ENCODE peak calls at places on chromosome 22, in ten cellular contexts. H is choroid plexus epithelial cell; S is ureter; I is activated CD4-positive, alpha-beta T cell treated with anti-CD3 and anti-CD28 coated beads, Interleukin-2, amount 10 ng/mL, durations not matched to agents 7 days and 5 days; N is germinal center; D is neural progenitor cell; V is activated naive CD8-positive, alpha-beta T cell treated with anti-CD3 and anti-CD28 coated beads, Interleukin-2, amount 10 ng/mL, durations not matched to agents 7 days and 5 days; L is astrocyte of the hippocampus; A is left cardiac atrium; U is activated gamma-delta T cell treated with Interleukin-2 at 50 U/mL for 16 hours. F is an unnamed sample.

GRCh38 chr22:42716221-42716620 is 4.4 kb downstream of the A4GALT start:
- DNase-seq in A (no peak), H (no peak), V (no peak), S (no peak), D (no peak), L (peak), U (no peak), I (no peak), N (no peak), F (no peak)

GRCh38 chr22:17172172-17172833 is 13.2 kb upstream of the HDHD5 start:
- DNase-seq in U (no peak), N (no peak), V (no peak), L (no peak), A (peak), I (no peak), D (no peak), S (no peak), H (no peak), F (no peak)

GRCh38 chr22:28923826-28924732 is 40.7 kb downstream of the ZNRF3 start:
- DNase-seq in I (no peak), U (no peak), V (no peak), N (no peak), D (no peak), A (peak), H (no peak), S (no peak), L (peak), F (no peak)

GRCh38 chr22:42792909-42793847 is 63.9 kb downstream of the ARFGAP3 start:
- DNase-seq in H (no peak), V (peak), N (no peak), A (peak), D (no peak), U (no peak), I (no peak), L (no peak), S (no peak), F (no peak)

GRCh38 chr22:26492220-26492619 is 8.5 kb downstream of the SRRD start:
- DNase-seq in D (no peak), N (no peak), U (no peak), V (no peak), S (no peak), H (no peak), I (no peak), A (no peak), L (no peak), F (no peak)

GRCh38 chr22:38981005-38981658 is 1.0 kb upstream of the APOBEC3B start:
- DNase-seq in L (no peak), I (no peak), S (no peak), H (no peak), A (no peak), V (no peak), N (peak), U (no peak), D (peak), F (peak)

GRCh38 chr22:41308054-41308453 is 6.7 kb downstream of the ZC3H7B start:
- DNase-seq in I (no peak), N (no peak), V (no peak), U (no peak), A (no peak), H (peak), L (no peak), S (no peak), D (no peak), F (peak)

GRCh38 chr22:42074846-42075245 is 798 bp downstream of the PHETA2 start:
- DNase-seq in U (no peak), S (peak), N (no peak), H (peak), L (no peak), D (no peak), A (no peak), I (no peak), V (no peak), F (no peak)

GRCh38 chr22:31742115-31742514 is 7.8 kb downstream of the PRR14L start:
- DNase-seq in L (no peak), S (no peak), D (no peak), I (no peak), A (no peak), H (no peak), U (no peak), V (no peak), N (no peak), F (no peak)

GRCh38 chr22:44366372-44367310 is 53.9 kb upstream of the SHISAL1 start:
- DNase-seq in I (no peak), V (no peak), S (no peak), A (peak), H (no peak), N (no peak), U (no peak), D (no peak), L (no peak), F (peak)

GRCh38 chr22:30222321-30222720 is 24.2 kb downstream of the LIF start:
- DNase-seq in D (no peak), N (no peak), V (no peak), U (no peak), L (no peak), I (no peak), H (no peak), A (no peak), S (no peak), F (no peak)

F was measured in IMR-90.